ENCODE peak calls at places on chromosomes 12 and 14, in nine cellular contexts. I is NCI-H748 treated with DMSO at 0.1 percent for 48 hours; F is choroid plexus epithelial cell; C is activated T-cell treated with anti-CD3 and anti-CD28 coated beads, Interleukin-2, amount 50 U/mL, for 72 hours; P is ELR; A is ureter; W is coronary artery; G is CD8-positive, alpha-beta T cell; R is IMR-90. T is an unnamed sample.

GRCh38 chr12:4054643-4055042 is 181.4 kb upstream of the PARP11 start:
- DNase-seq in P (no peak), I (no peak), R (no peak), F (no peak), C (no peak), A (no peak), W (no peak), G (no peak), T (no peak)

GRCh38 chr12:124319368-124320050 is 24.6 kb downstream of the RFLNA start:
- DNase-seq in I (no peak), R (no peak), C (no peak), P (no peak), W (no peak), A (no peak), G (no peak), F (no peak), T (no peak)

GRCh38 chr14:84468153-84468552 is 1061.8 kb upstream of the FLRT2 start:
- DNase-seq in P (peak; percentile 33), F (no peak), R (no peak), A (no peak), C (no peak), I (no peak), G (no peak), W (no peak), T (no peak)

GRCh38 chr12:120216742-120217595 is 16.1 kb upstream of the RPLP0 start:
- DNase-seq in G (no peak), I (no peak), P (no peak), C (no peak), W (no peak), A (no peak), R (no peak), F (no peak), T (no peak)

GRCh38 chr14:32609388-32609787 is 280.3 kb downstream of the AKAP6 start:
- DNase-seq in C (no peak), P (no peak), F (no peak), A (no peak), G (no peak), I (no peak), W (no peak), R (no peak), T (no peak)

GRCh38 chr12:54565658-54566552 is 16.5 kb downstream of the PDE1B start:
- DNase-seq in W (no peak), R (no peak), P (no peak), C (no peak), F (no peak), A (no peak), G (no peak), I (no peak), T (no peak)

GRCh38 chr14:104925214-104925899 is 678 bp downstream of the PLD4 start:
- DNase-seq in P (no peak), G (no peak), W (no peak), I (no peak), R (no peak), C (no peak), F (no peak), A (no peak), T (no peak)

GRCh38 chr12:29026419-29026818 is 122.7 kb upstream of the FAR2 start:
- DNase-seq in C (peak; percentile 1), P (no peak), I (no peak), R (no peak), G (no peak), W (no peak), A (no peak), F (no peak), T (no peak)

GRCh38 chr12:52865090-52865944 is 16.5 kb upstream of the KRT78 start:
- DNase-seq in I (peak; percentile 30), F (peak; percentile 77), R (peak; percentile 60), W (no peak), C (peak; percentile 28), G (no peak), A (peak; percentile 76), P (peak; percentile 81), T (no peak)

GRCh38 chr12:51371295-51371953 is 19.8 kb downstream of the GALNT6 start:
- DNase-seq in P (peak; percentile 99), G (no peak), R (peak; percentile 97), C (no peak), I (no peak), W (peak; percentile 84), F (peak; percentile 97), A (peak; percentile 75), T (no peak)

GRCh38 chr12:47591387-47591786 is 114.4 kb downstream of the RPAP3 start:
- DNase-seq in I (no peak), A (no peak), W (no peak), G (no peak), P (no peak), C (no peak), R (no peak), F (peak; percentile 5), T (no peak)

GRCh38 chr12:40691913-40692616 is at the start of gene CNTN1:
- DNase-seq in A (peak; percentile 70), F (peak; percentile 30), C (no peak), P (no peak), R (peak; percentile 0), I (peak; percentile 57), W (peak; percentile 71), G (no peak), T (no peak)

GRCh38 chr12:123398177-123398916 is 14.4 kb downstream of the KMT5A start:
- DNase-seq in R (peak; percentile 37), P (peak; percentile 28), W (peak; percentile 95), G (no peak), F (peak; percentile 83), I (no peak), C (no peak), A (peak; percentile 74), T (no peak)

GRCh38 chr14:58430156-58430555 is 2.6 kb downstream of the KIAA0586 start:
- DNase-seq in G (no peak), A (no peak), P (peak; percentile 75), C (peak; percentile 37), F (peak; percentile 54), W (no peak), R (peak; percentile 82), I (no peak), T (no peak)

GRCh38 chr12:123089631-123090353 is 61.1 kb downstream of the PITPNM2 start:
- DNase-seq in F (peak; percentile 95), C (no peak), A (no peak), P (peak; percentile 98), G (no peak), R (peak; percentile 99), I (no peak), W (no peak), T (peak; percentile 16)

T was measured in NK-92 treated with Interleukin-12 subunit alpha and Interleukin-12 subunit beta, amount 100 ng/mL, for 24 hours.